ENCODE peak calls at places on chromosomes 1 and 21, in six cellular contexts. K is ACHN; O is RWPE1; U is stimulated activated CD8-positive, alpha-beta memory T cell treated with anti-CD3 and anti-CD28 coated beads, Interleukin-15, amount 100 ng/mL, for 24 hours; B is AG08396; Y is cardiac fibroblast. C is an unnamed sample.

GRCh38 chr21:37072239-37072987 is 458 bp downstream of the PIGP start:
- DNase-seq in K (peak), U (no peak), B (peak), O (peak), Y (no peak), C (no peak)

GRCh38 chr21:41888749-41889376 is 9.7 kb upstream of the PRDM15 start:
- DNase-seq in U (no peak), Y (no peak), B (no peak), K (no peak), O (no peak), C (no peak)

GRCh38 chr1:52008074-52008809 is 17.7 kb upstream of the RAB3B start:
- DNase-seq in K (no peak), B (no peak), Y (no peak), U (no peak), O (no peak), C (no peak)

GRCh38 chr1:225999912-226000337 is 782 bp upstream of the SDE2 start:
- DNase-seq in Y (peak), O (no peak), U (no peak), K (peak), B (no peak), C (peak)

GRCh38 chr1:194252189-194252588 is 1065.8 kb upstream of the B3GALT2 start:
- DNase-seq in O (no peak), U (no peak), Y (peak), B (no peak), K (no peak), C (no peak)

GRCh38 chr1:210571356-210572334 is 242.9 kb downstream of the HHAT start:
- DNase-seq in U (no peak), B (no peak), O (no peak), K (no peak), Y (no peak), C (no peak)

GRCh38 chr1:214296860-214297699 is 16.1 kb downstream of the SMYD2 start:
- DNase-seq in B (peak), O (no peak), U (no peak), K (peak), Y (peak), C (no peak)

GRCh38 chr1:160797861-160798273 is 1.9 kb downstream of the LY9 start:
- DNase-seq in Y (no peak), K (no peak), U (no peak), O (no peak), B (no peak), C (peak)

GRCh38 chr1:110087812-110088738 is 17.6 kb upstream of the ALX3 start:
- DNase-seq in O (peak), B (peak), U (no peak), K (peak), Y (peak), C (no peak)

GRCh38 chr1:97758589-97759057 is 162.2 kb downstream of the DPYD start:
- DNase-seq in U (no peak), B (no peak), Y (peak), K (no peak), O (no peak), C (no peak)

GRCh38 chr1:27601771-27602509 is 2.0 kb downstream of the AHDC1 start:
- DNase-seq in Y (no peak), O (peak), K (no peak), B (peak), U (no peak), C (no peak)

GRCh38 chr1:166464333-166464732 is 297.5 kb upstream of the FAM78B start:
- DNase-seq in O (no peak), U (no peak), B (no peak), K (no peak), Y (no peak), C (no peak)

GRCh38 chr1:111214086-111214801 is 13.3 kb upstream of the CHI3L2 start:
- DNase-seq in Y (no peak), B (no peak), K (no peak), O (no peak), U (no peak), C (no peak)

GRCh38 chr1:59194621-59195020 is 102.3 kb upstream of the FGGY start:
- DNase-seq in B (no peak), K (no peak), Y (no peak), U (no peak), O (peak), C (no peak)

GRCh38 chr1:166947398-166948043 is 27.8 kb downstream of the ILDR2 start:
- DNase-seq in B (peak), Y (peak), O (no peak), K (peak), U (no peak), C (no peak)

GRCh38 chr21:33377221-33377620 is 26.0 kb upstream of the IFNGR2 start:
- DNase-seq in Y (no peak), O (no peak), U (no peak), B (no peak), K (no peak), C (no peak)

C was measured in central memory CD4-positive, alpha-beta T cell.